ENCODE peak calls at places on chromosomes 3 and 15, in five cellular contexts. One of them, this sample, is unnamed.

GRCh38 chr3:184335661-184336483 is 1.5 kb upstream of the FAM131A start:
- DNase-seq in right lobe of liver: peak
- DNase-seq in HCT116: peak
- DNase-seq in astrocyte of the spinal cord: peak
- DNase-seq in stomach: peak
- DNase-seq in this sample: peak

GRCh38 chr3:156307704-156308103 is 187.3 kb downstream of the KCNAB1 start:
- DNase-seq in right lobe of liver: no peak
- DNase-seq in HCT116: no peak
- DNase-seq in astrocyte of the spinal cord: peak
- DNase-seq in stomach: peak
- DNase-seq in this sample: no peak

GRCh38 chr3:167843483-167843882 is 108.0 kb downstream of the SERPINI1 start:
- DNase-seq in right lobe of liver: no peak
- DNase-seq in HCT116: no peak
- DNase-seq in astrocyte of the spinal cord: no peak
- DNase-seq in stomach: no peak
- DNase-seq in this sample: no peak

GRCh38 chr3:18234717-18235335 is 190.3 kb downstream of the SATB1 start:
- DNase-seq in right lobe of liver: no peak
- DNase-seq in HCT116: no peak
- DNase-seq in astrocyte of the spinal cord: peak
- DNase-seq in stomach: no peak
- DNase-seq in this sample: no peak

GRCh38 chr15:55514414-55514850 is 6.4 kb upstream of the DNAAF4 start:
- DNase-seq in right lobe of liver: no peak
- DNase-seq in HCT116: no peak
- DNase-seq in astrocyte of the spinal cord: no peak
- DNase-seq in stomach: no peak
- DNase-seq in this sample: no peak

GRCh38 chr15:60592386-60593339 is 113.7 kb upstream of the ICE2 start:
- DNase-seq in right lobe of liver: peak
- DNase-seq in HCT116: no peak
- DNase-seq in astrocyte of the spinal cord: peak
- DNase-seq in stomach: peak
- DNase-seq in this sample: peak

GRCh38 chr15:68802373-68802772 is 18.3 kb downstream of the ANP32A start:
- DNase-seq in right lobe of liver: no peak
- DNase-seq in HCT116: no peak
- DNase-seq in astrocyte of the spinal cord: no peak
- DNase-seq in stomach: no peak
- DNase-seq in this sample: no peak

GRCh38 chr3:140100479-140100878 is 165.5 kb downstream of the CLSTN2 start:
- DNase-seq in right lobe of liver: no peak
- DNase-seq in HCT116: no peak
- DNase-seq in astrocyte of the spinal cord: no peak
- DNase-seq in stomach: no peak
- DNase-seq in this sample: no peak

GRCh38 chr3:123739754-123740153 is 144.4 kb downstream of the MYLK start:
- DNase-seq in right lobe of liver: no peak
- DNase-seq in HCT116: no peak
- DNase-seq in astrocyte of the spinal cord: peak
- DNase-seq in stomach: no peak
- DNase-seq in this sample: no peak

GRCh38 chr3:136350557-136350956 is 100.4 kb downstream of the PCCB start:
- DNase-seq in right lobe of liver: no peak
- DNase-seq in HCT116: no peak
- DNase-seq in astrocyte of the spinal cord: peak
- DNase-seq in stomach: no peak
- DNase-seq in this sample: no peak

GRCh38 chr3:128383316-128384235 is 83.1 kb downstream of the DNAJB8 start:
- DNase-seq in right lobe of liver: peak
- DNase-seq in HCT116: peak
- DNase-seq in astrocyte of the spinal cord: peak
- DNase-seq in stomach: peak
- DNase-seq in this sample: no peak

GRCh38 chr15:84878504-84878903 is 6.0 kb upstream of the SLC28A1 start:
- DNase-seq in right lobe of liver: peak
- DNase-seq in HCT116: peak
- DNase-seq in astrocyte of the spinal cord: peak
- DNase-seq in stomach: peak
- DNase-seq in this sample: peak

GRCh38 chr3:100708644-100708988 is 678 bp upstream of the TFG start:
- DNase-seq in right lobe of liver: no peak
- DNase-seq in HCT116: no peak
- DNase-seq in astrocyte of the spinal cord: no peak
- DNase-seq in stomach: no peak
- DNase-seq in this sample: no peak

GRCh38 chr3:178546079-178546478 is 9.8 kb downstream of the KCNMB2 start:
- DNase-seq in right lobe of liver: no peak
- DNase-seq in HCT116: no peak
- DNase-seq in astrocyte of the spinal cord: no peak
- DNase-seq in stomach: no peak
- DNase-seq in this sample: no peak

GRCh38 chr3:52494446-52494845 is 692 bp upstream of the STAB1 start:
- DNase-seq in right lobe of liver: no peak
- DNase-seq in HCT116: no peak
- DNase-seq in astrocyte of the spinal cord: no peak
- DNase-seq in stomach: no peak
- DNase-seq in this sample: no peak

GRCh38 chr15:61079529-61079928 is 149.6 kb downstream of the RORA start:
- DNase-seq in right lobe of liver: no peak
- DNase-seq in HCT116: no peak
- DNase-seq in astrocyte of the spinal cord: no peak
- DNase-seq in stomach: no peak
- DNase-seq in this sample: no peak

GRCh38 chr15:95296626-95297025 is 1033.9 kb upstream of the NR2F2 start:
- DNase-seq in right lobe of liver: no peak
- DNase-seq in HCT116: no peak
- DNase-seq in astrocyte of the spinal cord: no peak
- DNase-seq in stomach: no peak
- DNase-seq in this sample: no peak

GRCh38 chr3:98213276-98213675 is 46.8 kb downstream of the OR5H15 start:
- DNase-seq in right lobe of liver: no peak
- DNase-seq in HCT116: no peak
- DNase-seq in astrocyte of the spinal cord: no peak
- DNase-seq in stomach: no peak
- DNase-seq in this sample: no peak

GRCh38 chr15:51356147-51356546 is 14.7 kb downstream of the GLDN start:
- DNase-seq in right lobe of liver: no peak
- DNase-seq in HCT116: no peak
- DNase-seq in astrocyte of the spinal cord: no peak
- DNase-seq in stomach: no peak
- DNase-seq in this sample: no peak

GRCh38 chr15:51349156-51349844 is 7.8 kb downstream of the GLDN start:
- DNase-seq in right lobe of liver: no peak
- DNase-seq in HCT116: no peak
- DNase-seq in astrocyte of the spinal cord: no peak
- DNase-seq in stomach: no peak
- DNase-seq in this sample: no peak

GRCh38 chr15:51348688-51349087 is 7.2 kb downstream of the GLDN start:
- DNase-seq in right lobe of liver: no peak
- DNase-seq in HCT116: no peak
- DNase-seq in astrocyte of the spinal cord: no peak
- DNase-seq in stomach: no peak
- DNase-seq in this sample: no peak

GRCh38 chr15:51350723-51351122 is 9.3 kb downstream of the GLDN start:
- DNase-seq in right lobe of liver: no peak
- DNase-seq in HCT116: no peak
- DNase-seq in astrocyte of the spinal cord: no peak
- DNase-seq in stomach: no peak
- DNase-seq in this sample: no peak
- TF ChIP-seq CTCF in right lobe of liver: no peak
- TF ChIP-seq CTCF in HCT116: no peak
- TF ChIP-seq CTCF in astrocyte of the spinal cord: no peak
- TF ChIP-seq CTCF in stomach: no peak
- TF ChIP-seq CTCF in this sample: no peak

GRCh38 chr3:197525706-197526105 is 30.1 kb downstream of the BDH1 start:
- DNase-seq in right lobe of liver: no peak
- DNase-seq in HCT116: no peak
- DNase-seq in astrocyte of the spinal cord: peak
- DNase-seq in stomach: no peak
- DNase-seq in this sample: no peak
- TF ChIP-seq CTCF in right lobe of liver: no peak
- TF ChIP-seq CTCF in HCT116: peak
- TF ChIP-seq CTCF in astrocyte of the spinal cord: peak
- TF ChIP-seq CTCF in stomach: no peak
- TF ChIP-seq CTCF in this sample: peak

GRCh38 chr3:77042892-77043291 is 3.0 kb downstream of the ROBO2 start:
- DNase-seq in right lobe of liver: no peak
- DNase-seq in HCT116: no peak
- DNase-seq in astrocyte of the spinal cord: no peak
- DNase-seq in stomach: no peak
- DNase-seq in this sample: no peak
- TF ChIP-seq CTCF in right lobe of liver: peak
- TF ChIP-seq CTCF in HCT116: no peak
- TF ChIP-seq CTCF in astrocyte of the spinal cord: peak
- TF ChIP-seq CTCF in stomach: no peak
- TF ChIP-seq CTCF in this sample: peak

DNA sequence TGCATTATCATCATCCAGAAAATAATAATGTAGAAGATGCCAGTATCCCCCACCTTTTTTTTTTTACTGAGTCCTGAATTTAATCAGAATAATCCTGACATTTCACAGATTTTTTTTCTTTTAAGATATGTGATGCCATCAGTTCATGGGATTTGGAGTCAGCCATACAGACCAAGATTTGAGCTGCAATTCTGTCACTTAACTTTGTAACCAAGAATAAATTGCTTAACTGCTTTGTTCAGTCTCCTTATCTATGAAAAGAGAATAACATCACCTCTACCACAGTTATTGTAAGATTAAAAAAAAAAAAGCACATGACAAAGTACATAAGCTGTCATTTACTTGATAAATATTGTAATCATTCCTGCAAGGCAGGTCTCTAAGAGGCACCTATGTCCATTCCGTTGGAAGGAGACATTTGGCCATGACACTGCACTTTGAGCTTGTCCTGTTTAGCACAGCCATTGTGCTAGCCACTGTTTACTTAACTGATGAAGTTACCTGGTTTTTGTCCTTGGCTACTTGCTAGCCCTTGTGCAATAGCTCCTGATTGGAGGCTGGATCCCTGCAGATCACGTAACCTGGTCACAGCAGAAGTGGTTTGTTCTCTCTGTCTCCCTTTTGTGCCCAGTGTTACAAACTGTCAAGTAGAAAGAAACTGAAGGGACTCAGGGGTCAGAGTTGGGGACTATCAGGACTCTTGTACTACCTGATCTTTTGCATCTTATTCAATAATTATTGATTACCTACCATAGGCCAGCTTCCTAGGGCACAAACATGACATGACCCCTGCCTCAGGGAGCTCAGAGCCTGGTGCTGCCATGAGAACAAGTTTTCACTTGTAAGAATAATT is 306.0 kb downstream of the WDR72 start:
- DNase-seq in right lobe of liver: peak
- DNase-seq in HCT116: no peak
- DNase-seq in astrocyte of the spinal cord: no peak
- DNase-seq in stomach: peak
- DNase-seq in this sample: no peak
- TF ChIP-seq CTCF in right lobe of liver: no peak
- TF ChIP-seq CTCF in HCT116: no peak
- TF ChIP-seq CTCF in astrocyte of the spinal cord: no peak
- TF ChIP-seq CTCF in stomach: no peak
- TF ChIP-seq CTCF in this sample: no peak

DNA sequence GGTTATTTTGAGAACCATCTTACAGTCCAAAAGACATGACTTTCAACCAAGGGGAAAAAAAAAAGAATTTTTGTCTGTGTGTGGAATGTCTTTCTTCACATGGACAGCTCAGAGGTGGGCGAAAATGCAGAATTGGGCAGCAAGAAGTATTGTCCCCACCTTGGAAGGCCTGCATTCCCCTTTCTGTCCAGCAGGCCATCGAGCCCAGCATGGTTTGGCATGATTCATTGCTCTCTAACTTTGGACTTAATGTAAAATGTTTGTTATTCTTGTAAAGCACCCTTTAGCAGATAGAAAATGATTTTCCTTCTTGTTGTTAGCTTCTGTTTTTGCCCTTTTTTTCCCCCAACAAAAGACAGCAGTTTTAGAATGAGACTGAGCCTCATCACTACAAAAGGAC is 12.4 kb downstream of the MYO1E start:
- DNase-seq in right lobe of liver: no peak
- DNase-seq in HCT116: no peak
- DNase-seq in astrocyte of the spinal cord: no peak
- DNase-seq in stomach: no peak
- DNase-seq in this sample: no peak
- TF ChIP-seq CTCF in right lobe of liver: no peak
- TF ChIP-seq CTCF in HCT116: no peak
- TF ChIP-seq CTCF in astrocyte of the spinal cord: peak
- TF ChIP-seq CTCF in stomach: no peak
- TF ChIP-seq CTCF in this sample: peak

GRCh38 chr3:4722103-4722502 is 229.0 kb downstream of the ITPR1 start:
- DNase-seq in right lobe of liver: peak
- DNase-seq in HCT116: peak
- DNase-seq in astrocyte of the spinal cord: peak
- DNase-seq in stomach: no peak
- DNase-seq in this sample: no peak
- TF ChIP-seq CTCF in right lobe of liver: peak
- TF ChIP-seq CTCF in HCT116: peak
- TF ChIP-seq CTCF in astrocyte of the spinal cord: peak
- TF ChIP-seq CTCF in stomach: no peak
- TF ChIP-seq CTCF in this sample: peak

GRCh38 chr3:104273046-104273649 is 1093.6 kb upstream of the ALCAM start:
- DNase-seq in right lobe of liver: no peak
- DNase-seq in HCT116: peak
- DNase-seq in astrocyte of the spinal cord: peak
- DNase-seq in stomach: no peak
- DNase-seq in this sample: peak
- TF ChIP-seq CTCF in right lobe of liver: peak
- TF ChIP-seq CTCF in HCT116: peak
- TF ChIP-seq CTCF in astrocyte of the spinal cord: peak
- TF ChIP-seq CTCF in stomach: peak
- TF ChIP-seq CTCF in this sample: peak

GRCh38 chr3:94101860-94102259 is 39.0 kb downstream of the NSUN3 start:
- DNase-seq in right lobe of liver: no peak
- DNase-seq in HCT116: peak
- DNase-seq in astrocyte of the spinal cord: peak
- DNase-seq in stomach: no peak
- DNase-seq in this sample: no peak
- TF ChIP-seq CTCF in right lobe of liver: no peak
- TF ChIP-seq CTCF in HCT116: no peak
- TF ChIP-seq CTCF in astrocyte of the spinal cord: peak
- TF ChIP-seq CTCF in stomach: no peak
- TF ChIP-seq CTCF in this sample: peak

GRCh38 chr15:75718326-75718725 is 5.7 kb upstream of the CSPG4 start:
- DNase-seq in right lobe of liver: no peak
- DNase-seq in HCT116: no peak
- DNase-seq in astrocyte of the spinal cord: peak
- DNase-seq in stomach: peak
- DNase-seq in this sample: no peak

GRCh38 chr15:75713338-75713895 is 769 bp upstream of the CSPG4 start:
- DNase-seq in right lobe of liver: no peak
- DNase-seq in HCT116: no peak
- DNase-seq in astrocyte of the spinal cord: peak
- DNase-seq in stomach: peak
- DNase-seq in this sample: no peak

GRCh38 chr15:75712668-75713337 is at the start of gene CSPG4:
- DNase-seq in right lobe of liver: no peak
- DNase-seq in HCT116: no peak
- DNase-seq in astrocyte of the spinal cord: peak
- DNase-seq in stomach: peak
- DNase-seq in this sample: peak

GRCh38 chr15:75714195-75714594 is 1.5 kb upstream of the CSPG4 start:
- DNase-seq in right lobe of liver: no peak
- DNase-seq in HCT116: no peak
- DNase-seq in astrocyte of the spinal cord: no peak
- DNase-seq in stomach: no peak
- DNase-seq in this sample: no peak
- TF ChIP-seq CTCF in right lobe of liver: no peak
- TF ChIP-seq CTCF in HCT116: no peak
- TF ChIP-seq CTCF in astrocyte of the spinal cord: no peak
- TF ChIP-seq CTCF in stomach: no peak
- TF ChIP-seq CTCF in this sample: no peak